ENCODE peak calls at places on chromosomes 13 and 19, in seven cellular contexts. One of them, this sample, is unnamed.
A peak's percentile ranks its signal among the peaks of the same experiment; 100 is the strongest.

GRCh38 chr13:40968416-40969000 is 50.6 kb downstream of the ELF1 start:
- DNase-seq in HFFc6: no peak
- DNase-seq in lower leg skin: no peak
- DNase-seq in heart right ventricle: no peak
- DNase-seq in adrenal gland: no peak
- DNase-seq in AG09309: no peak
- DNase-seq in tibial nerve: no peak
- DNase-seq in this sample: no peak

GRCh38 chr13:114309806-114310410 is 4.4 kb upstream of the CHAMP1 start:
- DNase-seq in HFFc6: no peak
- DNase-seq in lower leg skin: no peak
- DNase-seq in heart right ventricle: no peak
- DNase-seq in adrenal gland: no peak
- DNase-seq in AG09309: no peak
- DNase-seq in tibial nerve: no peak
- DNase-seq in this sample: no peak

GRCh38 chr13:37640499-37640898 is 41.9 kb upstream of the POSTN start:
- DNase-seq in HFFc6: peak; percentile 74
- DNase-seq in lower leg skin: no peak
- DNase-seq in heart right ventricle: no peak
- DNase-seq in adrenal gland: no peak
- DNase-seq in AG09309: peak; percentile 67
- DNase-seq in tibial nerve: no peak
- DNase-seq in this sample: peak; percentile 53

GRCh38 chr13:109271991-109272454 is 514.4 kb downstream of the IRS2 start:
- DNase-seq in HFFc6: no peak
- DNase-seq in lower leg skin: no peak
- DNase-seq in heart right ventricle: no peak
- DNase-seq in adrenal gland: no peak
- DNase-seq in AG09309: no peak
- DNase-seq in tibial nerve: no peak
- DNase-seq in this sample: peak; percentile 89

GRCh38 chr19:11019824-11020223 is 59.0 kb downstream of the SMARCA4 start:
- DNase-seq in HFFc6: no peak
- DNase-seq in lower leg skin: no peak
- DNase-seq in heart right ventricle: peak; percentile 51
- DNase-seq in adrenal gland: no peak
- DNase-seq in AG09309: no peak
- DNase-seq in tibial nerve: no peak
- DNase-seq in this sample: no peak

GRCh38 chr19:34148672-34149185 is 23.6 kb upstream of the LSM14A start:
- DNase-seq in HFFc6: no peak
- DNase-seq in lower leg skin: no peak
- DNase-seq in heart right ventricle: no peak
- DNase-seq in adrenal gland: no peak
- DNase-seq in AG09309: no peak
- DNase-seq in tibial nerve: no peak
- DNase-seq in this sample: no peak

GRCh38 chr19:16801599-16801998 is 27.6 kb upstream of the SIN3B start:
- DNase-seq in HFFc6: peak; percentile 35
- DNase-seq in lower leg skin: no peak
- DNase-seq in heart right ventricle: no peak
- DNase-seq in adrenal gland: no peak
- DNase-seq in AG09309: peak; percentile 14
- DNase-seq in tibial nerve: no peak
- DNase-seq in this sample: peak; percentile 63

GRCh38 chr13:29435125-29435911 is 160.2 kb downstream of the SLC7A1 start:
- DNase-seq in HFFc6: peak; percentile 84
- DNase-seq in lower leg skin: no peak
- DNase-seq in heart right ventricle: peak; percentile 26
- DNase-seq in adrenal gland: no peak
- DNase-seq in AG09309: peak; percentile 81
- DNase-seq in tibial nerve: peak; percentile 8
- DNase-seq in this sample: peak; percentile 74

GRCh38 chr19:7534531-7534980 is 961 bp upstream of the PNPLA6 start:
- DNase-seq in HFFc6: peak; percentile 89
- DNase-seq in lower leg skin: peak; percentile 51
- DNase-seq in heart right ventricle: no peak
- DNase-seq in adrenal gland: peak; percentile 84
- DNase-seq in AG09309: peak; percentile 64
- DNase-seq in tibial nerve: peak; percentile 69
- DNase-seq in this sample: peak; percentile 73

GRCh38 chr19:18814063-18814462 is 17.7 kb upstream of the UPF1 start:
- DNase-seq in HFFc6: no peak
- DNase-seq in lower leg skin: no peak
- DNase-seq in heart right ventricle: no peak
- DNase-seq in adrenal gland: no peak
- DNase-seq in AG09309: no peak
- DNase-seq in tibial nerve: peak; percentile 61
- DNase-seq in this sample: no peak

GRCh38 chr13:89401209-89401810 is 1730.1 kb downstream of the SLITRK5 start:
- DNase-seq in HFFc6: no peak
- DNase-seq in lower leg skin: no peak
- DNase-seq in heart right ventricle: no peak
- DNase-seq in adrenal gland: no peak
- DNase-seq in AG09309: no peak
- DNase-seq in tibial nerve: no peak
- DNase-seq in this sample: peak; percentile 81

GRCh38 chr19:1860133-1860775 is 3.1 kb downstream of the KLF16 start:
- DNase-seq in HFFc6: peak; percentile 83
- DNase-seq in lower leg skin: no peak
- DNase-seq in heart right ventricle: no peak
- DNase-seq in adrenal gland: no peak
- DNase-seq in AG09309: no peak
- DNase-seq in tibial nerve: no peak
- DNase-seq in this sample: peak; percentile 64

GRCh38 chr13:108475181-108475580 is 154.2 kb upstream of the MYO16 start:
- DNase-seq in HFFc6: no peak
- DNase-seq in lower leg skin: no peak
- DNase-seq in heart right ventricle: no peak
- DNase-seq in adrenal gland: no peak
- DNase-seq in AG09309: no peak
- DNase-seq in tibial nerve: no peak
- DNase-seq in this sample: no peak

GRCh38 chr19:38676023-38676877 is 28.8 kb downstream of the ACTN4 start:
- DNase-seq in HFFc6: peak; percentile 62
- DNase-seq in lower leg skin: no peak
- DNase-seq in heart right ventricle: no peak
- DNase-seq in adrenal gland: no peak
- DNase-seq in AG09309: no peak
- DNase-seq in tibial nerve: no peak
- DNase-seq in this sample: no peak

GRCh38 chr19:6528544-6529121 is 2.2 kb upstream of the TNFSF9 start:
- DNase-seq in HFFc6: no peak
- DNase-seq in lower leg skin: peak; percentile 51
- DNase-seq in heart right ventricle: peak; percentile 67
- DNase-seq in adrenal gland: no peak
- DNase-seq in AG09309: no peak
- DNase-seq in tibial nerve: peak; percentile 44
- DNase-seq in this sample: no peak

GRCh38 chr13:51782026-51782710 is 21.8 kb downstream of the DHRS12 start:
- DNase-seq in HFFc6: no peak
- DNase-seq in lower leg skin: no peak
- DNase-seq in heart right ventricle: no peak
- DNase-seq in adrenal gland: no peak
- DNase-seq in AG09309: no peak
- DNase-seq in tibial nerve: no peak
- DNase-seq in this sample: no peak

GRCh38 chr13:51784097-51784496 is 19.9 kb downstream of the DHRS12 start:
- DNase-seq in HFFc6: no peak
- DNase-seq in lower leg skin: no peak
- DNase-seq in heart right ventricle: no peak
- DNase-seq in adrenal gland: no peak
- DNase-seq in AG09309: no peak
- DNase-seq in tibial nerve: no peak
- DNase-seq in this sample: no peak

GRCh38 chr13:51783432-51784094 is 20.4 kb downstream of the DHRS12 start:
- DNase-seq in HFFc6: no peak
- DNase-seq in lower leg skin: no peak
- DNase-seq in heart right ventricle: no peak
- DNase-seq in adrenal gland: no peak
- DNase-seq in AG09309: no peak
- DNase-seq in tibial nerve: no peak
- DNase-seq in this sample: no peak

GRCh38 chr13:51780099-51780498 is 23.9 kb downstream of the DHRS12 start:
- DNase-seq in HFFc6: no peak
- DNase-seq in lower leg skin: no peak
- DNase-seq in heart right ventricle: no peak
- DNase-seq in adrenal gland: no peak
- DNase-seq in AG09309: no peak
- DNase-seq in tibial nerve: no peak
- DNase-seq in this sample: no peak

GRCh38 chr13:51781246-51782022 is 22.5 kb downstream of the DHRS12 start:
- DNase-seq in HFFc6: no peak
- DNase-seq in lower leg skin: no peak
- DNase-seq in heart right ventricle: no peak
- DNase-seq in adrenal gland: no peak
- DNase-seq in AG09309: no peak
- DNase-seq in tibial nerve: no peak
- DNase-seq in this sample: peak; percentile 70
- TF ChIP-seq CTCF in HFFc6: peak; percentile 69
- TF ChIP-seq CTCF in lower leg skin: no peak
- TF ChIP-seq CTCF in heart right ventricle: no peak
- TF ChIP-seq CTCF in adrenal gland: no peak
- TF ChIP-seq CTCF in AG09309: peak; percentile 39
- TF ChIP-seq CTCF in tibial nerve: no peak
- TF ChIP-seq CTCF in this sample: peak; percentile 43

DNA sequence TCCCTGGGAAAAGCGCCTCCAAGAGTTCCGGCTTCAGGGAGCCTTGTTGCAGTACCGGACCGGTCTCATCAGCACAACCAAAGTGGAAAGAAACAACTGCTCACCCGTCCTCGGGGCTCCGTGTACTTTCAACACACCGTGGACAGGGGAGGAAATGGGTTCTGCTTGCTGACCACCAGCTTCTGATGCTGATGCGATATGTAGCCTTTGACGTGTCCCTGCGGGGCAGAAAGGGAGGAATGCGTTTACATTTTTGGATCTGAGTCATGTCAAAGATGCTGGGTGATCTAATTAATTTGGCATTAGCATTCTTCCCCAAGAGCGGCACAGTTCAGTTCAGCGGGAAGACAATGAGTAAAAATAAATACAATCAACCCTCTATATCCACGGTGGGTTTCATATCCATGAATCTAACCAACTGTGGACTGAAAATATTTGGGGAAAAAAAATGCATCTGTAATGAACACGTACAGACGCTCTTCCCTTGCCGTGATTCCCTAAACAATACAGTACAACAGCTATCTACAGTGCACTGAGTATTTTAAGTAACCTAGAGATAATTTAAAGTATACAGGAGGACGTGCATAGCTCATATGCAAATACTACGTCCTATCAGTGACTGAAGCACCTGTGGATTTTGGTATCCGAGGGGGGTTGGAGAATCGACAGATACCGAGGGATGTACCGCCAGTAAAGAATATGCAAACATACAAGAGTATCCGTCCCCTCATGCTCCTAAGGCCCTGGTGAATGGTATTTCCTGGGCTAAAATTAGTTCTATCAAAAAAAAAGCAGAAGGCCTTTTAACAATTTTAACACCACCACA is 19.8 kb downstream of the PROZ start:
- DNase-seq in HFFc6: peak; percentile 98
- DNase-seq in lower leg skin: no peak
- DNase-seq in heart right ventricle: no peak
- DNase-seq in adrenal gland: no peak
- DNase-seq in AG09309: peak; percentile 59
- DNase-seq in tibial nerve: no peak
- DNase-seq in this sample: peak; percentile 21
- TF ChIP-seq CTCF in HFFc6: no peak
- TF ChIP-seq CTCF in lower leg skin: no peak
- TF ChIP-seq CTCF in heart right ventricle: no peak
- TF ChIP-seq CTCF in adrenal gland: no peak
- TF ChIP-seq CTCF in AG09309: no peak
- TF ChIP-seq CTCF in tibial nerve: no peak
- TF ChIP-seq CTCF in this sample: no peak

DNA sequence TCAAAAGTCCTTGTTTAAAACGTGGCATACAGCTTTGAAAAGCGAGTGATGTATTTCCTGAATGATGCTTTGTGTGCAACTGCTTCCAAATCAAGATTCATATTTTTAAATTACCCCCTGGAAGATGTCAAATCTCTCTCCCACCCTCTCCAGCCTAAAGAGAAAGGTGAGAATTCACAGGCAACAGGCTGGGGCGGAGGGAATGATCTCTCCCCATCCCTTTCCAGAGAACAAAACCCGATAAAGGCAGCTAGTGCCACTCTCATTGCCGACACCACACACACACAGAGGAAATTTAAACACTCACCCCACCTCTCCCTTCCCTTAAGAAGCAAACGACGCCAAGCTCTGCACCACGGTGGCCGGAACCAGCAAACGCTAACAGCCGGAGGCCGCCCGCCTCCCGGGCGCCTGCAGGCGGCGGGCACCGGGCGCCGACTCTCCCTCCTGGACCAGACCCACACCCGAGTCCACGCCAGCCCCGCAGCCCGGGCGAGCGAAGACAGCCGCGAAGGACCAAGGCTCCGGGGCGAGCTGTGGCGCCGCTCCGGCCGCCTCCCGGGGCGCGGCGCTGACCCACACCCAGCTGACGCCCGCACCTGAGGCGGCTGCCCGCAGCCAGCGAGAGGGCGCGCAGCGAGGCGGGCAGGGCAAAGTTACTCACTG is 485 bp downstream of the LNX2 start:
- DNase-seq in HFFc6: peak; percentile 39
- DNase-seq in lower leg skin: no peak
- DNase-seq in heart right ventricle: peak; percentile 54
- DNase-seq in adrenal gland: peak; percentile 56
- DNase-seq in AG09309: no peak
- DNase-seq in tibial nerve: no peak
- DNase-seq in this sample: peak; percentile 23
- TF ChIP-seq CTCF in HFFc6: peak; percentile 54
- TF ChIP-seq CTCF in lower leg skin: no peak
- TF ChIP-seq CTCF in heart right ventricle: no peak
- TF ChIP-seq CTCF in adrenal gland: peak; percentile 54
- TF ChIP-seq CTCF in AG09309: peak; percentile 29
- TF ChIP-seq CTCF in tibial nerve: peak; percentile 51
- TF ChIP-seq CTCF in this sample: peak; percentile 4

GRCh38 chr19:12647047-12647446 is 19.5 kb downstream of the MAN2B1 start:
- DNase-seq in HFFc6: no peak
- DNase-seq in lower leg skin: no peak
- DNase-seq in heart right ventricle: no peak
- DNase-seq in adrenal gland: no peak
- DNase-seq in AG09309: no peak
- DNase-seq in tibial nerve: no peak
- DNase-seq in this sample: no peak

GRCh38 chr19:12649941-12650340 is 16.6 kb downstream of the MAN2B1 start:
- DNase-seq in HFFc6: no peak
- DNase-seq in lower leg skin: no peak
- DNase-seq in heart right ventricle: no peak
- DNase-seq in adrenal gland: no peak
- DNase-seq in AG09309: no peak
- DNase-seq in tibial nerve: no peak
- DNase-seq in this sample: no peak

GRCh38 chr19:12646551-12646950 is 20.0 kb downstream of the MAN2B1 start:
- DNase-seq in HFFc6: no peak
- DNase-seq in lower leg skin: no peak
- DNase-seq in heart right ventricle: no peak
- DNase-seq in adrenal gland: no peak
- DNase-seq in AG09309: no peak
- DNase-seq in tibial nerve: no peak
- DNase-seq in this sample: no peak

GRCh38 chr19:12647490-12648071 is 19.0 kb downstream of the MAN2B1 start:
- DNase-seq in HFFc6: no peak
- DNase-seq in lower leg skin: peak; percentile 19
- DNase-seq in heart right ventricle: peak; percentile 72
- DNase-seq in adrenal gland: peak; percentile 81
- DNase-seq in AG09309: no peak
- DNase-seq in tibial nerve: peak; percentile 18
- DNase-seq in this sample: no peak

GRCh38 chr19:12648088-12648487 is 18.5 kb downstream of the MAN2B1 start:
- DNase-seq in HFFc6: no peak
- DNase-seq in lower leg skin: no peak
- DNase-seq in heart right ventricle: no peak
- DNase-seq in adrenal gland: no peak
- DNase-seq in AG09309: no peak
- DNase-seq in tibial nerve: no peak
- DNase-seq in this sample: no peak
- TF ChIP-seq CTCF in HFFc6: peak; percentile 33
- TF ChIP-seq CTCF in lower leg skin: no peak
- TF ChIP-seq CTCF in heart right ventricle: no peak
- TF ChIP-seq CTCF in adrenal gland: peak; percentile 37
- TF ChIP-seq CTCF in AG09309: peak; percentile 7
- TF ChIP-seq CTCF in tibial nerve: no peak
- TF ChIP-seq CTCF in this sample: no peak